ENCODE peak calls at places on chromosomes 11 and 22, in eight cellular contexts. One of them, this sample, is unnamed. For H3K4me1, the result is how much of the 10 kb centered on the place peaks cover.

GRCh38 chr22:37259540-37260029 is 15.5 kb upstream of the RAC2 start:
- DNase-seq in kidney: no peak
- DNase-seq in right lobe of liver: peak
- DNase-seq in body of pancreas: no peak
- DNase-seq in MM.1S: no peak
- DNase-seq in H1: no peak
- DNase-seq in transverse colon: no peak
- DNase-seq in SK-N-SH: peak
- DNase-seq in this sample: no peak

GRCh38 chr11:102187416-102188125 is 77.3 kb downstream of the YAP1 start:
- DNase-seq in SK-N-SH: peak
- DNase-seq in H1: no peak
- DNase-seq in transverse colon: no peak
- DNase-seq in right lobe of liver: no peak
- DNase-seq in kidney: no peak
- DNase-seq in MM.1S: no peak
- DNase-seq in body of pancreas: no peak
- DNase-seq in this sample: no peak

GRCh38 chr11:85737738-85738137 is 51.7 kb upstream of the CCDC89 start:
- DNase-seq in H1: no peak
- DNase-seq in body of pancreas: no peak
- DNase-seq in right lobe of liver: no peak
- DNase-seq in SK-N-SH: no peak
- DNase-seq in transverse colon: peak
- DNase-seq in MM.1S: no peak
- DNase-seq in kidney: no peak
- DNase-seq in this sample: no peak

GRCh38 chr11:46129133-46129532 is 7.9 kb upstream of the PHF21A start:
- DNase-seq in kidney: no peak
- DNase-seq in MM.1S: no peak
- DNase-seq in transverse colon: no peak
- DNase-seq in SK-N-SH: no peak
- DNase-seq in body of pancreas: no peak
- DNase-seq in right lobe of liver: no peak
- DNase-seq in H1: no peak
- DNase-seq in this sample: no peak

GRCh38 chr22:45072322-45072903 is 62.6 kb upstream of the PHF21B start:
- DNase-seq in right lobe of liver: no peak
- DNase-seq in SK-N-SH: no peak
- DNase-seq in H1: no peak
- DNase-seq in kidney: peak
- DNase-seq in transverse colon: no peak
- DNase-seq in MM.1S: no peak
- DNase-seq in body of pancreas: no peak
- DNase-seq in this sample: no peak

GRCh38 chr11:43992834-43993637 is 50.6 kb downstream of the C11orf96 start:
- DNase-seq in H1: no peak
- DNase-seq in SK-N-SH: no peak
- DNase-seq in kidney: no peak
- DNase-seq in MM.1S: peak
- DNase-seq in body of pancreas: peak
- DNase-seq in right lobe of liver: no peak
- DNase-seq in transverse colon: no peak
- DNase-seq in this sample: no peak

GRCh38 chr22:32700186-32700882 is 101.2 kb upstream of the TIMP3 start:
- DNase-seq in transverse colon: no peak
- DNase-seq in SK-N-SH: no peak
- DNase-seq in right lobe of liver: no peak
- DNase-seq in MM.1S: no peak
- DNase-seq in body of pancreas: peak
- DNase-seq in kidney: no peak
- DNase-seq in H1: no peak
- DNase-seq in this sample: no peak

GRCh38 chr11:112345708-112346107 is 85.0 kb upstream of the PLET1 start:
- DNase-seq in right lobe of liver: no peak
- DNase-seq in transverse colon: no peak
- DNase-seq in MM.1S: no peak
- DNase-seq in SK-N-SH: peak
- DNase-seq in body of pancreas: no peak
- DNase-seq in kidney: no peak
- DNase-seq in H1: no peak
- DNase-seq in this sample: no peak

GRCh38 chr11:9527481-9528140 is 45.9 kb upstream of the WEE1 start:
- DNase-seq in SK-N-SH: no peak
- DNase-seq in H1: no peak
- DNase-seq in body of pancreas: peak
- DNase-seq in right lobe of liver: no peak
- DNase-seq in transverse colon: no peak
- DNase-seq in MM.1S: no peak
- DNase-seq in kidney: no peak
- DNase-seq in this sample: no peak

GRCh38 chr11:64875369-64876225 is 2.8 kb downstream of the EHD1 start:
- DNase-seq in kidney: no peak
- DNase-seq in SK-N-SH: no peak
- DNase-seq in MM.1S: no peak
- DNase-seq in right lobe of liver: no peak
- DNase-seq in H1: no peak
- DNase-seq in transverse colon: no peak
- DNase-seq in body of pancreas: no peak
- DNase-seq in this sample: no peak

GRCh38 chr11:64877390-64878222 is 815 bp downstream of the EHD1 start:
- DNase-seq in right lobe of liver: no peak
- DNase-seq in H1: no peak
- DNase-seq in MM.1S: no peak
- DNase-seq in kidney: peak
- DNase-seq in SK-N-SH: peak
- DNase-seq in transverse colon: peak
- DNase-seq in body of pancreas: no peak
- DNase-seq in this sample: no peak

GRCh38 chr11:64874841-64875240 is 3.6 kb downstream of the EHD1 start:
- DNase-seq in MM.1S: no peak
- DNase-seq in H1: no peak
- DNase-seq in kidney: peak
- DNase-seq in transverse colon: no peak
- DNase-seq in SK-N-SH: no peak
- DNase-seq in body of pancreas: no peak
- DNase-seq in right lobe of liver: no peak
- DNase-seq in this sample: no peak

GRCh38 chr11:64876835-64877341 is 1.5 kb downstream of the EHD1 start:
- DNase-seq in right lobe of liver: no peak
- DNase-seq in body of pancreas: peak
- DNase-seq in SK-N-SH: no peak
- DNase-seq in kidney: peak
- DNase-seq in H1: no peak
- DNase-seq in transverse colon: peak
- DNase-seq in MM.1S: no peak
- DNase-seq in this sample: no peak

GRCh38 chr11:64876226-64876750 is 2.1 kb downstream of the EHD1 start:
- DNase-seq in transverse colon: no peak
- DNase-seq in body of pancreas: no peak
- DNase-seq in kidney: peak
- DNase-seq in H1: no peak
- DNase-seq in SK-N-SH: no peak
- DNase-seq in MM.1S: no peak
- DNase-seq in right lobe of liver: no peak
- DNase-seq in this sample: no peak
- H3K4me3 ChIP-seq in transverse colon: peak
- H3K4me3 ChIP-seq in body of pancreas: no peak
- H3K4me3 ChIP-seq in kidney: peak
- H3K4me3 ChIP-seq in H1: no peak
- H3K4me3 ChIP-seq in SK-N-SH: peak
- H3K4me3 ChIP-seq in MM.1S: no peak
- H3K4me3 ChIP-seq in right lobe of liver: peak
- H3K4me3 ChIP-seq in this sample: peak

GRCh38 chr11:117424781-117425180 is 97.1 kb downstream of the CEP164 start:
- DNase-seq in right lobe of liver: no peak
- DNase-seq in MM.1S: no peak
- DNase-seq in body of pancreas: no peak
- DNase-seq in kidney: no peak
- DNase-seq in H1: no peak
- DNase-seq in transverse colon: no peak
- DNase-seq in SK-N-SH: no peak
- DNase-seq in this sample: no peak

GRCh38 chr11:117426941-117427340 is 99.3 kb downstream of the CEP164 start:
- DNase-seq in transverse colon: no peak
- DNase-seq in MM.1S: no peak
- DNase-seq in kidney: peak
- DNase-seq in right lobe of liver: no peak
- DNase-seq in body of pancreas: no peak
- DNase-seq in H1: no peak
- DNase-seq in SK-N-SH: no peak
- DNase-seq in this sample: no peak

GRCh38 chr11:117427356-117427874 is 99.8 kb downstream of the CEP164 start:
- DNase-seq in MM.1S: no peak
- DNase-seq in body of pancreas: no peak
- DNase-seq in H1: no peak
- DNase-seq in kidney: peak
- DNase-seq in right lobe of liver: no peak
- DNase-seq in transverse colon: no peak
- DNase-seq in SK-N-SH: no peak
- DNase-seq in this sample: no peak

GRCh38 chr11:117426297-117426685 is 98.6 kb downstream of the CEP164 start:
- DNase-seq in SK-N-SH: peak
- DNase-seq in H1: peak
- DNase-seq in MM.1S: peak
- DNase-seq in transverse colon: peak
- DNase-seq in kidney: peak
- DNase-seq in right lobe of liver: peak
- DNase-seq in body of pancreas: peak
- DNase-seq in this sample: peak

DNA sequence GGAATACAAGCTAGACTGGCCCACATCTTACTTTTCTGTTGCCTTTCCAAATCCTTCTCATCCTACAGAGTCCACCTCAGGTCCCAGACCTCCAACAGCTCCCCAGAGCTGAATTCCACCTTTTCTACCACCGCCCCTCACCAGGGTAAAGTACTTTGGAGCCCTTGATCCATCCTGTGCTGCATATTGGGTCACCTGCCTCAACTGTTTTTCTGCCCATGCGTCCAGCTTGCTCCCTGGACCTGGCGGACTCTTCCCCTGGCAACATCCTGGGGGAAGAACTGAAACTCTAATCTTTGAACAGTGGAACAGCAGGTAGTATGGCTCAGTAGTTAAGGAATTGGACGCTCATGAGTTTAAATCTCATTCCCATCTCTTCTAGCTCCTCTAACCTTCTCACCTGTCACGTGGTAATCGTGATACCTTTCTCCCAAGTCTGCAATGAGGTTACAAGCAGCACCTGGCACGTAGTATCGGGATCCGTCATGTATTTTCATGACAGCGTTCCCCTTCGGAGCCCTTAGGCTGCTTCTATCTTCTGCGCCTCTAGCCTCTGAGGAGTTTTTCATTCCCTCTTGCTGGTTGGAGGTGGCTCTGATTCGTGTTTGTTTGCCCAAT is 98.1 kb downstream of the CEP164 start:
- DNase-seq in kidney: no peak
- DNase-seq in body of pancreas: no peak
- DNase-seq in H1: no peak
- DNase-seq in MM.1S: no peak
- DNase-seq in transverse colon: no peak
- DNase-seq in SK-N-SH: no peak
- DNase-seq in right lobe of liver: no peak
- DNase-seq in this sample: no peak
- H3K27ac ChIP-seq in kidney: no peak
- H3K27ac ChIP-seq in body of pancreas: no peak
- H3K27ac ChIP-seq in H1: no peak
- H3K27ac ChIP-seq in MM.1S: no peak
- H3K27ac ChIP-seq in transverse colon: no peak
- H3K27ac ChIP-seq in SK-N-SH: no peak
- H3K27ac ChIP-seq in right lobe of liver: no peak
- H3K27ac ChIP-seq in this sample: no peak

DNA sequence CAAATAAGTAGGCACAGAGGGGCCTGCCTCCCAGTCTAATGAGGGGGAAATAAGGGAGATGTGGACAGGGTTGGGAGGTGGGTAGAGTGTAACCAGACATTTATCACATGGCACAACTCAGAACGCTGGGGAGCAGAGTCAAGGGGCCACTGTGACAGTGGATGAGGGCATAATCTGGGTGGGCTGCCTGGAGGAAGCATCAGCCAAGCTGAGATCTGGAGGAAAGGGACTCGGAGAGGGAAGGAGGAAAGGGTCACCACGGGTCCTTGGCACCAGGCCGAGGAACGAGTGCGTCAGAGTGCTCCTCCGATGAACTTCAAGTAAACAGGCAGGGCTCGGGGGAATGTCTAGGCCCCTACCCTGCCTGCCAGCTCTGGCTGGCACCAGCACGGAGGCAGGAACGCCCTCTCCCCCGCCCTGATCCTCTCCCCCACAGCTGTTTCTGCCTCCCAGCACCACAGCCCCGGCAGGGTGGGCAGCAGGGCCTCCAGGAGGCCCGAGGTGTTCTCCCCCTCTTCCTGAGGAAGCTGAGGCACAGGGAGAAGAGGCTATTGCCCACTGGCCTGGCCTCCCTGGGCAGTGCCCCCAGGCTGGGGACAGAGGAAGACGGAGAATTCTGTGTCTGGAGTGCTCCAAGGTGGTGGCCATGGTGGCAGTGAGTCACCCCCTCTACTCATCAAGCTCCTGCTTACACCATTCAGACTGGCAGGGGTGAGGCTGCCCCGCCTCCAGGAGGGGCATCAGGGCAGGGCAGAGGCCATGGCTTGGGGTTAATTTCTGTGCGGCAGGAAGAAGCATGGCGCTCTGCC is 4.2 kb downstream of the ALDH3B1 start:
- DNase-seq in MM.1S: no peak
- DNase-seq in right lobe of liver: no peak
- DNase-seq in body of pancreas: peak
- DNase-seq in transverse colon: peak
- DNase-seq in kidney: peak
- DNase-seq in H1: no peak
- DNase-seq in SK-N-SH: no peak
- DNase-seq in this sample: no peak
- H3K4me1 ChIP-seq in MM.1S: under half
- H3K4me1 ChIP-seq in right lobe of liver: under half
- H3K4me1 ChIP-seq in body of pancreas: half or more
- H3K4me1 ChIP-seq in transverse colon: under half
- H3K4me1 ChIP-seq in kidney: under half
- H3K4me1 ChIP-seq in H1: under half
- H3K4me1 ChIP-seq in SK-N-SH: under half
- H3K4me1 ChIP-seq in this sample: under half

DNA sequence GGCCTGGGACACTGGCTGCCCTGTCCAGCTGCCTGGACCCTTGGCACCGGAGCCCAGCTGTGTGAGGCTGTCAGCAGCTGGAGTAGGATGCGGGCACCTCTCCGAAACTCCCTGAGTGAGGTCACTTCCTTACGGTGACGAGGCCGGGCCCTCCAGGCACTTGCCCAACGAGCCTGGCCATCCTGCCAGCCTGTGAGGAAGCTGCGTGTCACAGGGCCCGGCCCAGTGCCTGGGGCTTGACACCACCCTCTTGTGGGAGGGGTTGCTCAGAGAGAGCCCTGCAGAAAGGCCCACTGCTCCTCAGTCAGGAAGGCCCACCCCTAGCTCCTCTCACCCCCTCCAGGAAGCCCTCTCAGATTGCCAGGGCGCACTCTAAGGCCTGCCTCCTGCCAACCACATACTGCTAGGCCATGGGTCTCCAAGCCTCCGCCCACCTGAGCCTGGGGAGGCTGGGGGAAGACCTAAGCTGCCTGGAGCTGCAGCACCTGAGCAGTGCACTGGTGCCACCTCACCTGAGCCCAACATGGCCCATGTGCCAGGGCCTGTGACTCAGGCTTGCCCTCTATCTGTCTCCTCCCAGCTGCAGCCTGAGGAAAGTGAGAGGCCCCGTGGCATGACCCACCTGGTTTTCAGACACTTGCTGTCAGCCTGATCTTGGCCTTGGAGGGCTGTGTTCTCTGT is 4.3 kb upstream of the PHLDA2 start:
- DNase-seq in transverse colon: peak
- DNase-seq in MM.1S: peak
- DNase-seq in body of pancreas: peak
- DNase-seq in kidney: peak
- DNase-seq in H1: peak
- DNase-seq in SK-N-SH: peak
- DNase-seq in right lobe of liver: peak
- DNase-seq in this sample: peak
- H3K4me3 ChIP-seq in transverse colon: no peak
- H3K4me3 ChIP-seq in MM.1S: no peak
- H3K4me3 ChIP-seq in body of pancreas: no peak
- H3K4me3 ChIP-seq in kidney: no peak
- H3K4me3 ChIP-seq in H1: no peak
- H3K4me3 ChIP-seq in SK-N-SH: no peak
- H3K4me3 ChIP-seq in right lobe of liver: no peak
- H3K4me3 ChIP-seq in this sample: no peak

This sample was measured in CD4-positive, CD25-positive, alpha-beta regulatory T cell.